ENCODE peak calls at places on chromosomes 2 and 18, in seven cellular contexts. Q is adrenal gland, H is sigmoid colon, D is body of pancreas, J is heart left ventricle, B is HCT116, I is transverse colon. E is an unnamed sample.

GRCh38 chr2:28994074-28994473 is 13.0 kb downstream of the TOGARAM2 start:
- DNase-seq in Q (no peak), H (no peak), D (no peak), J (no peak), B (no peak), I (no peak), E (no peak)

GRCh38 chr2:102048465-102048864 is 56.7 kb downstream of the IL1R2 start:
- DNase-seq in Q (peak; percentile 93), H (peak; percentile 83), D (no peak), J (peak; percentile 66), B (no peak), I (peak; percentile 46), E (peak; percentile 75)

GRCh38 chr18:6810191-6810590 is 80.7 kb downstream of the ARHGAP28 start:
- DNase-seq in Q (no peak), H (no peak), D (no peak), J (no peak), B (no peak), I (no peak), E (no peak)

GRCh38 chr2:240217431-240218301 is 77.2 kb upstream of the OTOS start:
- DNase-seq in Q (no peak), H (peak; percentile 51), D (no peak), J (no peak), B (peak; percentile 33), I (no peak), E (peak; percentile 13)

GRCh38 chr2:8606226-8606625 is 75.6 kb upstream of the ID2 start:
- DNase-seq in Q (no peak), H (no peak), D (no peak), J (no peak), B (no peak), I (no peak), E (no peak)

GRCh38 chr2:121608967-121609366 is 40.3 kb downstream of the CLASP1 start:
- DNase-seq in Q (no peak), H (no peak), D (no peak), J (no peak), B (no peak), I (no peak), E (no peak)

GRCh38 chr2:3479430-3480320 is 39.7 kb downstream of the ADI1 start:
- DNase-seq in Q (no peak), H (no peak), D (no peak), J (peak; percentile 8), B (no peak), I (no peak), E (no peak)

GRCh38 chr2:75177427-75177826 is 21.9 kb downstream of the TACR1 start:
- DNase-seq in Q (no peak), H (no peak), D (no peak), J (no peak), B (no peak), I (no peak), E (no peak)

GRCh38 chr2:231348703-231349373 is 46.7 kb upstream of the B3GNT7 start:
- DNase-seq in Q (no peak), H (no peak), D (no peak), J (no peak), B (no peak), I (no peak), E (no peak)

GRCh38 chr18:9516437-9517064 is 41.2 kb downstream of the RALBP1 start:
- DNase-seq in Q (no peak), H (no peak), D (peak; percentile 23), J (no peak), B (peak; percentile 8), I (no peak), E (no peak)

DNA sequence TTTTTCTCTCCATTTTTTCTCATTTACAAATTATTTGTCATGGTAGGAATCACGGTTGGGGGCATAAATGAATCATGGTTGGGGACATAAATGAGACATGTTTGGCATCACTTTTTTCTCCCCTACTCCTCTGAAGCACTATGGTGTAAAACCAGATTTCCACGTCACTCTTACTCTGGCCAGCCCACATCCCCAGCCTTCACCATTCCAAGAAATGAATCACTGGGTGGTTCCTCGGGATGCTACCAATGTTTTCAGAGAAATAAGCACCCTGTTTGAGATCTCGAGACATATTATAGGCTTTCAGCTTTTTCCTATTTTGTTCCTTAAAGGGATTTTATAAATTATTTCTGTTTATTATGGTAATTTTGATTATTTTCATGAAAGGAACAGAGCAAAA is 155.0 kb upstream of the SLC8A1 start:
- DNase-seq in Q (no peak), H (no peak), D (no peak), J (no peak), B (no peak), I (no peak), E (no peak)
- H3K4me3 ChIP-seq in Q (no peak overlapping the region), H (no peak overlapping the region), D (no peak overlapping the region), J (no peak overlapping the region), B (no peak overlapping the region), I (no peak overlapping the region), E (no peak overlapping the region)

GRCh38 chr2:1603521-1603920 is 140.8 kb downstream of the PXDN start:
- DNase-seq in Q (no peak), H (peak; percentile 61), D (no peak), J (no peak), B (no peak), I (no peak), E (no peak)

GRCh38 chr2:1601064-1601405 is 143.3 kb downstream of the PXDN start:
- DNase-seq in Q (no peak), H (no peak), D (peak; percentile 1), J (no peak), B (no peak), I (no peak), E (no peak)

GRCh38 chr2:1601471-1602358 is 142.6 kb downstream of the PXDN start:
- DNase-seq in Q (no peak), H (no peak), D (peak; percentile 1), J (peak; percentile 72), B (no peak), I (no peak), E (no peak)

GRCh38 chr2:1602359-1603010 is 141.8 kb downstream of the PXDN start:
- DNase-seq in Q (no peak), H (peak; percentile 58), D (no peak), J (no peak), B (no peak), I (no peak), E (no peak)

GRCh38 chr2:1603059-1603458 is 141.3 kb downstream of the PXDN start:
- DNase-seq in Q (no peak), H (peak; percentile 50), D (no peak), J (no peak), B (no peak), I (no peak), E (no peak)
- TF ChIP-seq POLR2A in Q (no peak), H (no peak), D (no peak), J (no peak), B (no peak), I (no peak), E (no peak)

DNA sequence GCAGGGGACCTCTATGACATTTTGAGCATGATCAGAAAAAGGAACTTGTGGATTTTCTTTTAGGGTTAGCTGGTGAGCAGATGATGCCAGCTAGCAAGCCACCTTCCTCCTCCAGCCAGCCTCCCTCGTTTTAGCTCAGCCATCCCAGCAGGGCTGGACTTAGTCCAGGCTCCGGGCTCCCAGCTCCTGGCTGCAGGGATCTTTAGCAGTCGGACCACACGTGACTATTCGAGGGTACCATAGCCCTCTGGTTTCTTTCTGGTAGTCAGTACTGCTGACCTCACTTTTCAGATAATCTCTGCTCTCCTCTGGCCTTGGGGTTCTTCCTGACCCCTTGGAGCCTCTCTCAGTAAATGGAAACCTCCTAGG is 31.8 kb downstream of the NCK2 start:
- DNase-seq in Q (no peak), H (no peak), D (no peak), J (no peak), B (no peak), I (no peak), E (no peak)
- H3K4me1 ChIP-seq in Q (peaks cover 51% of the 10 kb centered on the region), H (peaks cover 53% of the 10 kb centered on the region), D (peaks cover 65% of the 10 kb centered on the region), J (peaks cover 88% of the 10 kb centered on the region), B (no peaks in the 10 kb centered on the region), I (peaks cover 22% of the 10 kb centered on the region), E (peaks cover 52% of the 10 kb centered on the region)

DNA sequence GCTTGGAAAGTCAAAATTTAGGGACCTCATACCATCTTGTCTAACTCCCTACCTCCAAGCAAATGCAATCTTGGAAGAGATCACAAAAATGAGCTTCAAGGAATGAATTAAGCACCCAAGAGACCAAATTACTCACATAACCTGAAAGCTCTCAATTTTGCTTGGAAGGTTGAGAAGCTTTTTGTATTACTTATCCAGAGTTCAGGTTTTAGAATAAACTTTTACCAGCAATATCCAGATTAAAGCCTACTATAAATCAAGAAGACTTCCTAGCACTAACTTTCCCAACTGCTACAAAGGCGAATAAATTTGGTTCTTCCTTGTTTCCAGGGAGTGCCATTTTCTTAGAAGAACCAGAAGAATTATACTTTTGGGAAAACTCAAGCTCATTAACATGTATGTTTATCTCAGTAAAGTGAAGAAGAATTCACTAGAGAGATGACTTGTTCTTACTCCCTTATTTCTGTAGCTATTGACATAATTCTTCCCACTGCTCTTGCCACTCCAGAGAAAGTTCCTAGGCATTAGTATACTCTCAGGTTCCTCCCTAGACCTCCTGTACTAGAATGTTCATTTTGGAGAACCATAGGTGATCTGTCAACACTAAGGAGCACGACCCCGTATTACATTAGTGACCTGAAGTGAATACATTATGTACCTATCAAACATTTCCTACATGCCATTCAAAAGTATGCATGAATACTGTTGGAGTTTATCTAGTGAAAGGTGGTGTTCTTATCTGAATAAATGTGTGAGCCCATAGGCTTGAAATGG is 18.0 kb upstream of the STPG4 start:
- DNase-seq in Q (no peak), H (no peak), D (no peak), J (no peak), B (no peak), I (no peak), E (no peak)
- H3K4me3 ChIP-seq in Q (peak overlapping the region; percentile 93), H (peak overlapping the region; percentile 6), D (no peak overlapping the region), J (peak overlapping the region; percentile 94), B (no peak overlapping the region), I (no peak overlapping the region), E (no peak overlapping the region)

GRCh38 chr2:175175896-175176295 is 5.6 kb downstream of the ATP5MC3 start:
- DNase-seq in Q (no peak), H (no peak), D (no peak), J (no peak), B (no peak), I (no peak), E (no peak)
- TF ChIP-seq POLR2A in Q (no peak), H (no peak), D (no peak), J (no peak), B (no peak), I (no peak), E (no peak)

DNA sequence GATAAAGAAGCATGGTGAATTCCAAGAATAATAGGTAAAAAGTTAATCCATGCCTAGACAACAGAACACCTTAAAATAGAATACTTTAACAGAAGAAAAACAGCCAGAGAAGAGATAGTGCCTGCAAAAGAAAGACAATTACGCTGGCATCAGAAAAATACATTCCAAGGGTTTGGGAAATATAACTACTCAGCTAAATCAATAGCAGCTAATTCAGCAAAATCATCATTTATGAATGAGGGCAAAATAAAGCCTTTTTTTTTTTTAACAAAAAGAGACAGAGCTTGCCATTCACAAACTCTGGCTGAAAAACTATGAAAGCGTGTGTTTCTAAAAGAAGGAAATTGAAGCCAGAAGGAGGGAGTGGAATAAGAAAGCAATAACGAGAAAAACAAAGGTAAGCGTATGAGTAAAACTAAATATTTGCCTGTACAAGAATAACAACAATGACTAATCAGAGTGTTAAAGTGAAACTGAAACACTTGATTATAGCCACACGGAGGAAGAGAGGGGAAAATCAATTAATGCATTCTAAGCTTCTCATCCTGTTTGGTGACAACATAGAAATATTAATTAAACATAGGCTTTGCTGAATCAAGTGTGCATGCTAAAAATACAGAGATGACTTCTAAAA is 90.2 kb downstream of the EHD3 start:
- DNase-seq in Q (no peak), H (no peak), D (no peak), J (no peak), B (no peak), I (no peak), E (no peak)
- H3K4me1 ChIP-seq in Q (peaks cover 14% of the 10 kb centered on the region), H (peaks cover 29% of the 10 kb centered on the region), D (no peaks in the 10 kb centered on the region), J (peaks cover 31% of the 10 kb centered on the region), B (no peaks in the 10 kb centered on the region), I (no peaks in the 10 kb centered on the region), E (no peaks in the 10 kb centered on the region)